ENCODE peak calls at places on chromosomes 2 and 18, in eight cellular contexts. F is adrenal gland, T is cardiac muscle cell, A is HCT116, Q is tibial artery, M is psoas muscle, Z is A549, I is tibial nerve. L is an unnamed sample.

GRCh38 chr2:183926433-183926832 is 671.9 kb upstream of the ZNF804A start:
- DNase-seq in M (no peak), Q (no peak), F (no peak), A (no peak), I (no peak), Z (no peak), T (no peak), L (no peak)

GRCh38 chr2:3313845-3314375 is 63.7 kb downstream of the EIPR1 start:
- DNase-seq in T (no peak), Q (no peak), I (no peak), A (no peak), M (no peak), Z (no peak), F (no peak), L (no peak)

GRCh38 chr2:40957508-40957907 is 505.6 kb upstream of the SLC8A1 start:
- DNase-seq in T (peak; percentile 49), Q (no peak), F (no peak), A (no peak), M (no peak), Z (no peak), I (no peak), L (no peak)

GRCh38 chr2:117537030-117537429 is 277.5 kb upstream of the DDX18 start:
- DNase-seq in A (no peak), Q (no peak), F (no peak), T (no peak), I (no peak), M (no peak), Z (no peak), L (no peak)

GRCh38 chr2:114113527-114113926 is 223.6 kb downstream of the ACTR3 start:
- DNase-seq in I (no peak), Q (no peak), T (no peak), Z (no peak), M (no peak), F (no peak), A (no peak), L (no peak)

GRCh38 chr2:73979021-73979420 is 5.7 kb upstream of the TET3 start:
- DNase-seq in Q (no peak), I (no peak), F (no peak), Z (no peak), T (no peak), A (no peak), M (no peak), L (no peak)

GRCh38 chr18:11246466-11246865 is 97.1 kb upstream of the PIEZO2 start:
- DNase-seq in T (peak; percentile 22), I (no peak), M (no peak), Z (no peak), Q (no peak), F (no peak), A (no peak), L (no peak)

GRCh38 chr2:180679693-180680092 is 300.7 kb upstream of the UBE2E3 start:
- DNase-seq in Q (no peak), I (no peak), F (no peak), Z (no peak), M (no peak), A (no peak), T (peak; percentile 23), L (no peak)

GRCh38 chr18:777021-777420 is 35.0 kb downstream of the YES1 start:
- DNase-seq in Q (no peak), A (no peak), M (no peak), T (peak; percentile 11), I (no peak), Z (no peak), F (no peak), L (no peak)

GRCh38 chr2:201276511-201276910 is 16.2 kb downstream of the CASP8 start:
- DNase-seq in T (no peak), A (no peak), F (no peak), M (no peak), Z (no peak), I (no peak), Q (no peak), L (no peak)

GRCh38 chr2:191922736-191923651 is 76.1 kb upstream of the CAVIN2 start:
- DNase-seq in T (no peak), Z (no peak), M (no peak), F (no peak), I (no peak), Q (no peak), A (no peak), L (no peak)

GRCh38 chr2:232410238-232410900 is 3.7 kb downstream of the ALPG start:
- DNase-seq in M (no peak), A (no peak), Q (peak; percentile 29), I (no peak), T (no peak), F (no peak), Z (no peak), L (no peak)

GRCh38 chr2:214574077-214574775 is 163.4 kb downstream of the VWC2L start:
- DNase-seq in A (no peak), M (no peak), F (no peak), Z (no peak), Q (no peak), I (no peak), T (no peak), L (no peak)

GRCh38 chr2:58571181-58571852 is 330.2 kb upstream of the FANCL start:
- DNase-seq in T (peak; percentile 75), Q (no peak), I (no peak), F (peak; percentile 23), Z (peak; percentile 44), A (peak; percentile 77), M (no peak), L (no peak)

GRCh38 chr2:217166241-217166640 is 306.4 kb upstream of the TNP1 start:
- DNase-seq in Q (no peak), I (no peak), F (no peak), Z (no peak), A (peak; percentile 32), T (peak; percentile 70), M (no peak), L (no peak)

GRCh38 chr2:123514808-123515207 is 510.3 kb upstream of the CNTNAP5 start:
- DNase-seq in A (no peak), Z (no peak), M (no peak), F (no peak), Q (no peak), I (no peak), T (no peak), L (no peak)

GRCh38 chr2:45138904-45139303 is 129.7 kb upstream of the SIX2 start:
- DNase-seq in F (no peak), T (no peak), A (no peak), Q (no peak), M (no peak), Z (no peak), I (no peak), L (no peak)
- H3K4me3 ChIP-seq in F (no peak overlapping the region), T (no peak overlapping the region), A (no peak overlapping the region), Q (no peak overlapping the region), M (no peak overlapping the region), Z (no peak overlapping the region), I (no peak overlapping the region), L (no peak overlapping the region)

GRCh38 chr2:157789161-157789720 is 86.9 kb downstream of the ACVR1 start:
- DNase-seq in F (no peak), Z (no peak), I (no peak), A (no peak), M (no peak), Q (peak; percentile 75), T (no peak), L (no peak)

GRCh38 chr2:157793053-157793612 is 83.0 kb downstream of the ACVR1 start:
- DNase-seq in Z (no peak), A (no peak), M (no peak), T (no peak), F (no peak), Q (no peak), I (no peak), L (no peak)

GRCh38 chr2:157792345-157793052 is 83.6 kb downstream of the ACVR1 start:
- DNase-seq in T (peak; percentile 68), M (no peak), Z (no peak), Q (no peak), I (no peak), A (no peak), F (peak; percentile 21), L (no peak)

GRCh38 chr2:157789933-157790511 is 86.1 kb downstream of the ACVR1 start:
- DNase-seq in Z (no peak), T (no peak), I (no peak), M (peak; percentile 55), A (no peak), F (no peak), Q (peak; percentile 84), L (peak; percentile 47)

DNA sequence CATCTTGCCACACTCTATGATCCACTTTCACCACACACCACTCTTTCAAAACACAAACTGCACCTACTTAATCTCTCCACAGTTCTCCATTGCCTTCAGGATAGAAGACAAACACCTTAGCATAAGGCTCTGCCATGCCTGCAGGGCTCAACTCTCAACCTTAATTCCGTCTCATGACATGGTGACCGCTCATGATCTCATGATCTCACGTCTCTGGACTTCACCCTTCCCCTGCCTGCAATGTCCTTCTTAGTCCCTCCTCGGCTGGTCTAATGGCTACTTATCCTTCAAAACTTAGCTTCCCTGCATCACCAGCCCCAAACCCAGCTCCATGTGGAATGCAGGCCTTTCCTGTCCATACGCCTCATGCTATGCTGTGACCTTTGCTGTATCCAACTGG is 85.3 kb downstream of the ACVR1 start:
- DNase-seq in T (no peak), I (no peak), Q (no peak), M (no peak), Z (no peak), A (no peak), F (no peak), L (no peak)
- H3K4me1 ChIP-seq in T (peaks cover 19% of the 10 kb centered on the region), I (peaks cover 6% of the 10 kb centered on the region), Q (no peaks in the 10 kb centered on the region), M (peaks cover 78% of the 10 kb centered on the region), Z (peaks cover 30% of the 10 kb centered on the region), A (no peaks in the 10 kb centered on the region), F (no peaks in the 10 kb centered on the region), L (peaks cover 40% of the 10 kb centered on the region)

DNA sequence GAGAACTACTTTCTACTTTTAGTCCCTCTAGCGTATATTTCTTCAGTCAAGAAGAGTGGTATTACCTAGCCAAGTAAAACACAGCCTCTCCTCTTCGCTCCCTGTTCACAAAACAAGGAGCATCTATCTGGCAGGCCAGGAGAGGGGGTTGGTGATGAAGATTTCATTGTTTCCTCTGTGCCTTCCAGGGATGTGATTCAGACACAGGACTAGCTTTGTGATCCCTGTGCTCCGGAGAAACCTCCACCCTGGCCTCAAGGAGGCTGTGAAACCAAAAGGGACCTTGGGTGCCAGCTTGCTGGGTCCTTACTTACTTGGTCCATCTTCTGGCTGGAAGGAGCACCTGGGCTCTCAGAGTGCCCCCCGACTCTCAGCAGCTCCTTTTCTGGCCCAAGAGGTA is 5.7 kb downstream of the RHOB start:
- DNase-seq in Z (no peak), A (no peak), Q (peak; percentile 77), F (peak; percentile 53), I (peak; percentile 49), T (peak; percentile 59), M (no peak), L (no peak)
- TF ChIP-seq CTCF in Z (no peak), A (no peak), Q (peak; percentile 5), F (peak; percentile 49), I (peak; percentile 37), T (peak; percentile 30), M (no peak), L (no peak)

DNA sequence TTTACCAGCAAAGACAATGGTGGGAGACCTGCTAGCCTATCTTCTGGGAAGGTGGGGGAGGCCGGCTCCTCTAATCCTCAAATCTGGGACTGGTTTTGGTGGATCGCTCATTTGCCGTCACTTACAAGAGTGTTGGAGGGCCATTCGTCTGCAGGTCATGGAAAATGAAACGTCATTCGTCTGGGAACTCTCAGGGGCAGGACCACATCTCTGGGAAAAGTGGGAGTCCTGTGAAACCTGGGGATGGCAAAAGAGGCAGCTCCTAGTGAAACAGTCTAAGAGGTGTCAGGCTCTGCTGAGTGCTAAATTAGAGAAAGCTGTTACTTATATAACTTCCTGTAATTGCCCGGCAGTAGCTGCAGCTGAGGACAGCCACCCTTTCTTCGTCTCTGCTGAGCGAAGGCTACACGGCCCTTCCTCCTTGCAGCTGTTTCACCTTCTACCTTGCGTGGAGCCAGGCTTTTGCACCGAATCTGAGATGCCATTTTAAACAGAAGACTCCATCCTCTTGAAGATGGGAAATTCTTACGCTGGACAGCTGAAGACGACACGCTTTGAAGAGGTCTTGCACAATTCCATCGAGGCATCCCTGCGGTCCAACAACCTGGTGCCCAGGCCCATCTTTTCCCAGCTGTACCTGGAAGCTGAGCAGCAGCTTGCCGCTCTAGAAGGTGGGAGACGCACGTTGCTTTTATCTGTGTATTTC is 22.4 kb downstream of the GREB1 start:
- DNase-seq in I (no peak), Z (no peak), F (no peak), Q (peak; percentile 34), A (no peak), M (no peak), T (no peak), L (no peak)
- H3K4me3 ChIP-seq in I (no peak overlapping the region), Z (no peak overlapping the region), F (no peak overlapping the region), Q (no peak overlapping the region), A (no peak overlapping the region), M (no peak overlapping the region), T (no peak overlapping the region), L (no peak overlapping the region)